ENCODE peak calls at places on chromosomes 6 and 20, in six cellular contexts. One of them, this sample, is unnamed. For H3K4me1, the result is how much of the 10 kb centered on the place peaks cover.

GRCh38 chr6:45699663-45700062 is 316.0 kb downstream of the CLIC5 start:
- DNase-seq in ovary: no peak
- DNase-seq in adrenal gland: no peak
- DNase-seq in endothelial cell of umbilical vein: no peak
- DNase-seq in fibroblast of lung: no peak
- DNase-seq in tibial artery: no peak
- DNase-seq in this sample: no peak

GRCh38 chr20:41278936-41279335 is 38.6 kb downstream of the ZHX3 start:
- DNase-seq in ovary: no peak
- DNase-seq in adrenal gland: no peak
- DNase-seq in endothelial cell of umbilical vein: no peak
- DNase-seq in fibroblast of lung: peak
- DNase-seq in tibial artery: no peak
- DNase-seq in this sample: no peak

GRCh38 chr6:40743690-40744446 is 156.7 kb upstream of the LRFN2 start:
- DNase-seq in ovary: no peak
- DNase-seq in adrenal gland: no peak
- DNase-seq in endothelial cell of umbilical vein: no peak
- DNase-seq in fibroblast of lung: no peak
- DNase-seq in tibial artery: no peak
- DNase-seq in this sample: no peak

GRCh38 chr6:27760464-27760863 is 151.7 kb downstream of the OR2B2 start:
- DNase-seq in ovary: no peak
- DNase-seq in adrenal gland: no peak
- DNase-seq in endothelial cell of umbilical vein: no peak
- DNase-seq in fibroblast of lung: no peak
- DNase-seq in tibial artery: no peak
- DNase-seq in this sample: no peak

GRCh38 chr6:101489456-101489855 is 95.9 kb downstream of the GRIK2 start:
- DNase-seq in ovary: no peak
- DNase-seq in adrenal gland: no peak
- DNase-seq in endothelial cell of umbilical vein: no peak
- DNase-seq in fibroblast of lung: no peak
- DNase-seq in tibial artery: no peak
- DNase-seq in this sample: no peak

GRCh38 chr6:31210119-31210518 is 39.6 kb upstream of the POU5F1 start:
- DNase-seq in ovary: no peak
- DNase-seq in adrenal gland: no peak
- DNase-seq in endothelial cell of umbilical vein: no peak
- DNase-seq in fibroblast of lung: no peak
- DNase-seq in tibial artery: no peak
- DNase-seq in this sample: no peak

GRCh38 chr20:44068780-44069191 is 118.2 kb downstream of the JPH2 start:
- DNase-seq in ovary: peak
- DNase-seq in adrenal gland: no peak
- DNase-seq in endothelial cell of umbilical vein: no peak
- DNase-seq in fibroblast of lung: no peak
- DNase-seq in tibial artery: no peak
- DNase-seq in this sample: no peak

GRCh38 chr6:149863596-149863845 is 638 bp downstream of the LRP11 start:
- DNase-seq in ovary: no peak
- DNase-seq in adrenal gland: no peak
- DNase-seq in endothelial cell of umbilical vein: no peak
- DNase-seq in fibroblast of lung: no peak
- DNase-seq in tibial artery: no peak
- DNase-seq in this sample: no peak

GRCh38 chr6:119547024-119547423 is 197.5 kb upstream of the MAN1A1 start:
- DNase-seq in ovary: no peak
- DNase-seq in adrenal gland: no peak
- DNase-seq in endothelial cell of umbilical vein: no peak
- DNase-seq in fibroblast of lung: no peak
- DNase-seq in tibial artery: no peak
- DNase-seq in this sample: no peak

GRCh38 chr6:157376706-157377230 is 4.2 kb upstream of the ZDHHC14 start:
- DNase-seq in ovary: no peak
- DNase-seq in adrenal gland: no peak
- DNase-seq in endothelial cell of umbilical vein: no peak
- DNase-seq in fibroblast of lung: peak
- DNase-seq in tibial artery: no peak
- DNase-seq in this sample: no peak

DNA sequence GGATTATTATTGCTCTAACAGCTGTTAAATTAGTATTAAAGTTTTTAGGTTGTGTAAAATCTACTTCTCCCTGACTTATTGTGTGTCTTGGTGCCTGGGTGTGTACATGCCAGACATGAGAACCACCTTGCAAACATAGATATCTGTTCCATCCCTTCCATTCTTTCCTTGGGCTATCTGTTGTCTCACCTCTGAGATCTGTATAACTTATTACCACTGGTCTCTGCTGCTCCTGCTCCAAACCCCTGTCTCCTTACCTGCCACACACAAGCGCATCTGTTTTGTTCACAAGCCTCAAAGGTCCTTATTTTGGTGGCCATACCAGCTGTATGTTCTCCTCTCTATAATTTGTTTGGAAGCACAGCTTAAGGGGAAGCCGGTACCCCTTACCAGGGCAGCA is 2.5 kb downstream of the LRRC1 start:
- DNase-seq in ovary: no peak
- DNase-seq in adrenal gland: no peak
- DNase-seq in endothelial cell of umbilical vein: no peak
- DNase-seq in fibroblast of lung: no peak
- DNase-seq in tibial artery: no peak
- DNase-seq in this sample: no peak
- H3K4me3 ChIP-seq in ovary: no peak
- H3K4me3 ChIP-seq in adrenal gland: no peak
- H3K4me3 ChIP-seq in endothelial cell of umbilical vein: no peak
- H3K4me3 ChIP-seq in fibroblast of lung: no peak
- H3K4me3 ChIP-seq in tibial artery: peak
- H3K4me3 ChIP-seq in this sample: peak

DNA sequence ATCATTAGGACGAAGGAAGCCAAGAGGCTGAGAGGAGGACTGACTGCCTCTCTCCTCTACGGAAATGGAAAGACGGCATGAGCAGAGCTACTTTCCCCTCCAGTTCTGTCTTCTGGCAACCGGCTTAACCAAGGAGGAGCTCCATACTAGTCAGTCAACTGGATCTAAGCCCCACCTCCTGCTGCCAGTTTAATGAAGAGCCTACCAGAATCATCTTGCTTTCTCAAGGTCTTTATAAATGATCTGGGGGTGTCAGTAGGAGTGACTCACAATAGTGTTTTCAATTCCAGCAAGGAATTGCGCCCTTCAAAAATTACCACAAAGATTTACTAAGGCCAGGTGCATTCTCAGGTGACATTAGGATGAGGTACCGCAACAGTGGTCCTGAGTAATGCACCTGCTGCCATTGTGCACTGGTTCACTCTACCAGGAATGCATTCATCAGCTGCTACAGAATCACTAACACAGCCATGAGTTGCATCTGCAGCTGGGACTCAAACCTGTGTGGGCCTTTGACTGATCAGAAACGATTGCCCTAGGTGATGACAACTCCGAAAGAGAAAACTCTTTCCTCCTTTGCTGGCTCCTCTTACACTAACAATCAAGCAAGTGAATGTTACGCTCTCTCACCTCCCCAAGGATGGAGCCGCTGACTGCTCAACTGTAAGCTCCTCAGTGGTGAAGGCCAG is 2.8 kb downstream of the UQCC2 start:
- DNase-seq in ovary: no peak
- DNase-seq in adrenal gland: no peak
- DNase-seq in endothelial cell of umbilical vein: no peak
- DNase-seq in fibroblast of lung: no peak
- DNase-seq in tibial artery: no peak
- DNase-seq in this sample: no peak
- H3K4me1 ChIP-seq in ovary: under half
- H3K4me1 ChIP-seq in adrenal gland: under half
- H3K4me1 ChIP-seq in endothelial cell of umbilical vein: under half
- H3K4me1 ChIP-seq in fibroblast of lung: under half
- H3K4me1 ChIP-seq in tibial artery: under half
- H3K4me1 ChIP-seq in this sample: under half

DNA sequence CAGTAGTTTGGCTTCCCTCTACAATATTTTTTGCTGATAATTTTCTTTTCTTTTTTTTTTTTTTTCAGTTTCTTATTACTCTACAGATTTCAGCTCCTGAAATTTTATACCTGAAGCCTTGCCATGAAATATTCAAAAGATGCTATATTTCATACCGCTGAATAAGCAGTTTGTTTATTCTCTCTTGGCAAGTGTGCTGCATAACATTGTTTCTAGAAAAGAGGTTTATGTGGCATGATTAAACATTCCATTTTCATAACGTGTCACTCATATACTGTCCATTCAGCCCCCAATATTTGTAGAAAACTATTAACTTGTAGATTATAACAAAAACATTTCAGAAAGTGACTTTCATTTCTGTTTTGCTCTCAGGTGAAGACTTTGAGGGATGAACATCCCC is 174.4 kb upstream of the NOX3 start:
- DNase-seq in ovary: no peak
- DNase-seq in adrenal gland: no peak
- DNase-seq in endothelial cell of umbilical vein: no peak
- DNase-seq in fibroblast of lung: peak
- DNase-seq in tibial artery: no peak
- DNase-seq in this sample: no peak
- H3K4me3 ChIP-seq in ovary: no peak
- H3K4me3 ChIP-seq in adrenal gland: no peak
- H3K4me3 ChIP-seq in endothelial cell of umbilical vein: no peak
- H3K4me3 ChIP-seq in fibroblast of lung: no peak
- H3K4me3 ChIP-seq in tibial artery: no peak
- H3K4me3 ChIP-seq in this sample: no peak

DNA sequence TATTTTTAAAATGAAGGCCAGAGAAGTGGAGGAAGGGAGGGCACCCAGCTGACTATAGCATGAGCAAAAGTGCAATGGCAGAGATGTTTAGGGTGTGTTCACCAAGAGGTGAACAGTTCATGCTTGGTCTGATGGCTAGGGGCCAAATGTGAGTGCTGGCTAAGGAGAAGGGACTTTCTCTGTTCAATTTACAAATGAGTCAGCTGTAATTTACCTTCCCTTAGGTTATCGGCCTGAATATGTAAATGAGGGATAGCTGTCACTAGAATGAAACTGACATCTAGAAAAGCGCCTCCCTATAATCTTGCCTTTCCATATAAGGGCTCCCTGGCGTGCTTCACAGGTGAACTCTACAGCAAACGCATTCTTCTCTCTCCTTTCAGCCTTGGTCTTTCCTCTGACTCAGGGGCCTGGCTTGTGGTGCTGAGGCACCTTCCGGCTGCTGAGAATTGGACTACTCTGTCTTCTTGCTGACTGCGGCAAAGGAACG is 114.7 kb upstream of the BACH2 start:
- DNase-seq in ovary: no peak
- DNase-seq in adrenal gland: no peak
- DNase-seq in endothelial cell of umbilical vein: no peak
- DNase-seq in fibroblast of lung: peak
- DNase-seq in tibial artery: no peak
- DNase-seq in this sample: peak
- H3K4me1 ChIP-seq in ovary: under half
- H3K4me1 ChIP-seq in adrenal gland: under half
- H3K4me1 ChIP-seq in endothelial cell of umbilical vein: under half
- H3K4me1 ChIP-seq in fibroblast of lung: under half
- H3K4me1 ChIP-seq in tibial artery: under half
- H3K4me1 ChIP-seq in this sample: under half

DNA sequence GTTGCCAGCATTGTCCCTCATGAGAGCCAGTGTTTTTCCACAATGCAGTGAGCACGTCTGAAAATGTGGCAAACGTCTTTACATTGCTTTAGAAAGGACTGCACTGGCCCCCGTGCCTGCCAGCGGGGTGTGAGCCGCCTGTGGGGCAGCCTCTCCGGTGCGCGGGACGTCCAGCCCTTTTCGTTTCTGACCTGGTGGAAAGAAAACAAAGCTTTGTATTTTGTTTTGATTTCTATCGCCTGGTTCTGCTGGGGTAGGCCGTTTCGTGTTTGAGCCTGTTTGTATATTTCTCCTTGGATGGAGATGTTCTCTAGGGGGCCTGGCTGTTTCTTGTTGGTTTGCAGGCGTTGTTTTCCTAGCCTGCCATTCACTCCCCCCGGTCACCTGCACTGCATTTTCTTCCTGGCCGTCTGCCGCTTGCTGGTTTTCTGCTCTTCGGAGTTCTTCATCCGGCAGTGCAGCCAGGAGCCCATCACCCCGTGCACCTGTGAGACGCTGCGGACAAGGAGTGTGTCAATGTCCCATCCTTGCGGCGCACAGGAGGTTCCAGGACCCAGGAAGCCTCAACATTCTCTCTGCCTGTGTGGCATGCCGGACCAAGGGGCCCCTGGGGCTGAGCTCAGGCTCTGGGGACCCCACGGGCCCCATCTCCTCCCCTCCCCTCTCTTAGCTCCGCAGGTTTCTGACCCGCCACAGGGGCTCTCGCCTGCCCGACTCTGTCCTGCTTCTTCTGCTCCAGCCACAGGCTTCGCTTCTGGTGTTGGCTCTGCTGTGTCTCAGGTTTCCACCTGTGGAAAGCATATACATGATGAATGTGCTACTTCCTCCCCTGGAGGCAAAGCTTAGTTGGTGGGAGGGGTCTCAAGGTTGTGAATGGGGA is 100.6 kb downstream of the CDH4 start:
- DNase-seq in ovary: no peak
- DNase-seq in adrenal gland: no peak
- DNase-seq in endothelial cell of umbilical vein: no peak
- DNase-seq in fibroblast of lung: no peak
- DNase-seq in tibial artery: no peak
- DNase-seq in this sample: no peak
- H3K4me3 ChIP-seq in ovary: no peak
- H3K4me3 ChIP-seq in adrenal gland: no peak
- H3K4me3 ChIP-seq in endothelial cell of umbilical vein: no peak
- H3K4me3 ChIP-seq in fibroblast of lung: no peak
- H3K4me3 ChIP-seq in tibial artery: no peak
- H3K4me3 ChIP-seq in this sample: no peak

GRCh38 chr6:166954118-166954713 is 2.1 kb downstream of the RNASET2 start:
- DNase-seq in ovary: no peak
- DNase-seq in adrenal gland: no peak
- DNase-seq in endothelial cell of umbilical vein: no peak
- DNase-seq in fibroblast of lung: no peak
- DNase-seq in tibial artery: no peak
- DNase-seq in this sample: peak
- H3K4me1 ChIP-seq in ovary: under half
- H3K4me1 ChIP-seq in adrenal gland: under half
- H3K4me1 ChIP-seq in endothelial cell of umbilical vein: under half
- H3K4me1 ChIP-seq in fibroblast of lung: under half
- H3K4me1 ChIP-seq in tibial artery: under half
- H3K4me1 ChIP-seq in this sample: under half

This sample was measured in small intestine.